ENCODE peak calls at places on chromosomes 1 and 21, in eight cellular contexts. E is neural progenitor cell, Q is AG09309, O is A549, L is Peyer's patch, G is kidney, F is endothelial cell, K is uterus. U is an unnamed sample.

GRCh38 chr1:58718435-58718834 is 18.6 kb upstream of the MYSM1 start:
- DNase-seq in E (no peak), Q (no peak), O (no peak), L (no peak), G (no peak), F (peak), K (no peak), U (no peak)

GRCh38 chr1:150144606-150145005 is 5.1 kb upstream of the PLEKHO1 start:
- DNase-seq in E (no peak), Q (no peak), O (no peak), L (no peak), G (no peak), F (no peak), K (no peak), U (no peak)

GRCh38 chr1:153347856-153348255 is 785 bp downstream of the PGLYRP4 start:
- DNase-seq in E (no peak), Q (no peak), O (no peak), L (no peak), G (no peak), F (no peak), K (no peak), U (no peak)

GRCh38 chr1:201395936-201396335 is 3.2 kb downstream of the LAD1 start:
- DNase-seq in E (no peak), Q (no peak), O (no peak), L (no peak), G (peak), F (no peak), K (no peak), U (no peak)

GRCh38 chr1:32786856-32787255 is 30.3 kb downstream of the YARS1 start:
- DNase-seq in E (no peak), Q (no peak), O (peak), L (peak), G (no peak), F (no peak), K (no peak), U (no peak)

GRCh38 chr1:201536542-201536941 is 2.4 kb upstream of the NAV1 start:
- DNase-seq in E (no peak), Q (peak), O (peak), L (peak), G (no peak), F (no peak), K (no peak), U (peak)

GRCh38 chr21:15445327-15445726 is 284.5 kb upstream of the USP25 start:
- DNase-seq in E (no peak), Q (no peak), O (no peak), L (no peak), G (no peak), F (no peak), K (no peak), U (no peak)

GRCh38 chr21:33954395-33954794 is 38.8 kb upstream of the ATP5PO start:
- DNase-seq in E (no peak), Q (no peak), O (no peak), L (no peak), G (no peak), F (no peak), K (no peak), U (no peak)

GRCh38 chr1:164051791-164052190 is 507.2 kb upstream of the PBX1 start:
- DNase-seq in E (no peak), Q (no peak), O (no peak), L (no peak), G (no peak), F (no peak), K (no peak), U (no peak)

GRCh38 chr1:21022279-21023040 is 154.2 kb downstream of the EIF4G3 start:
- DNase-seq in E (no peak), Q (peak), O (peak), L (peak), G (no peak), F (no peak), K (peak), U (no peak)

GRCh38 chr1:10973552-10973951 is 38.9 kb upstream of the TARDBP start:
- DNase-seq in E (peak), Q (peak), O (no peak), L (no peak), G (no peak), F (no peak), K (no peak), U (peak)

GRCh38 chr1:54290443-54291184 is 90.6 kb downstream of the MRPL37 start:
- DNase-seq in E (no peak), Q (no peak), O (peak), L (peak), G (peak), F (no peak), K (no peak), U (no peak)

GRCh38 chr1:205270271-205270670 is 42.5 kb downstream of the TMCC2 start:
- DNase-seq in E (no peak), Q (no peak), O (no peak), L (no peak), G (no peak), F (no peak), K (no peak), U (no peak)

DNA sequence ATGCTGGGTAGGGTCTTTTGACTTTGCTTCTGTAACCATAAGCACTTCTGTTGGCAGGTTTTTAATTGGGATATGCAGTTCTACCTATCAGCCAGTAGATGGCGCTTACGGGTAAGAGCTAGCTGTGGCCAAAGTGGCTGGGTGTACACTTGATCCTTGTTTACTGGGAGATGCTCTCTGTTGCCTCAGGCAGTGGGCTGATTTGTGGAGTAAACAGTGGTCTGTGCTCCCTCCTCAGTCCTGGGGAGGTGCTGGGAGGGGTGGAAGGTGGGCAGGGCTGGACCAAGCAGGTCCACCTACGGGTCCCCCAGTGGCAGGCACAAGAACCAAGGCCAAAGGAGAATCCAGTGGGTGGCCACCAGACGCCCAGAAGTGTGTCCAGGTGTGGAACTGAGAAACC is 43.4 kb downstream of the RALGPS2 start:
- DNase-seq in E (peak), Q (no peak), O (peak), L (no peak), G (no peak), F (no peak), K (no peak), U (no peak)
- TF ChIP-seq CTCF in E (peak), Q (peak), O (peak), L (peak), G (peak), F (peak), K (peak), U (peak)

GRCh38 chr1:6547301-6547700 is 7.0 kb downstream of the NOL9 start:
- DNase-seq in E (no peak), Q (no peak), O (no peak), L (no peak), G (no peak), F (no peak), K (no peak), U (no peak)
- TF ChIP-seq CTCF in E (no peak), Q (no peak), O (no peak), L (no peak), G (no peak), F (no peak), K (no peak), U (no peak)

DNA sequence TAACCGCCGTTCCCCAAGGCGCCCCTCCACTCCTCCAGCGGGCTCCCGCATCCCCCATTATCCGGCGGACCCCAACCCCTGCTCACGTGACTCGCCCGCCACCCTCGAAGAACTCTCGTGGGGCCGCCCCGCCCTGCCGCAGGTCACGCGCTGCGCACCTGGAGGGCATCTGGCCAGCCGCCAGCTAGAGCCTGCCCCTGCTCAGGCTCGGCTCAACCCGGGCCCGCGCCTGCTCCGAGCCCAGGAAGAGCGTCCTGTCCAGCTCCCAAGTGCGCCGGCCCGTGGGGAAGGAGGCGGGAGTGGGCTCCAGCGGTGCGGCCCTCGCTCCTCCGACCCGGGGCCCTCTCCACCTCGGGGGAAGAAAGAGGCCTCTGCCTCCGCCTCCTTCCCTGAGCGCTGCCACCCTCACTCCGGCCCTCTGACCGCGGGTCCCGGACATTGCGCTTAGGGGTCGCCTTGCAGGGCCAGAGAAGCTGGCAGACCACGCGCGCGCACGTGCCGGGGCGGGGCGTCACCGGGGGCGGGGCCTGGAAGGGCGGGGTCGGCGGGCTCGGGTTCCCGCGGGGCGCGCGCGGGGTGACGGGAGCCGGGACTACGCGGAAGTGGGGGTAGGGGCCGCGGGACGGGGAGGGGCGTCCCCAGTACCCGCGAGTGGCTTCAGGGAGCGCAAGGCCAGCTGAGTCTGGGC is 28.4 kb downstream of the HMGN2 start:
- DNase-seq in E (peak), Q (no peak), O (peak), L (peak), G (peak), F (peak), K (peak), U (peak)
- TF ChIP-seq CTCF in E (peak), Q (no peak), O (no peak), L (no peak), G (no peak), F (peak), K (no peak), U (no peak)

DNA sequence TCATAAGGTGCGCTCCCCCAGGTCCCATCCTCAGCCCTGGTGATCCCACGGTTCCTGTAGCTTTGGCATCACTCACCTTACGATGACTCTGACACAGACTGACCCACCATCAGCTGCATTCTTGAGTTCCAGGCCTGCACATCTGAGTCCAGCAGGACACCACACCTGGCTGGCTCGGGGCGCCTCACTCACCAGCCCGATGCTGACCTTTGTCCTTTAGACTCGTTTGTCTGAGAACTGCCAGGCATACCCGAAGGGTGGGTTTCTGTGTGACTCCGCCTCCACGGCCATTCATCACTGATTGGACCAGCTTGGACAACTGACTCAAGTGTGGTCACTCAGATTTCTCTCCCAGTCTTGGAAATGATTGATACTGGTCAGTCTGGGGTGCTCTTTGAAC is 129.4 kb upstream of the CSF3R start:
- DNase-seq in E (no peak), Q (no peak), O (no peak), L (no peak), G (no peak), F (no peak), K (no peak), U (no peak)
- TF ChIP-seq CTCF in E (no peak), Q (no peak), O (no peak), L (no peak), G (no peak), F (no peak), K (no peak), U (no peak)